ENCODE peak calls at places on chromosomes 12 and 14, in seven cellular contexts. One of them, this sample, is unnamed.

GRCh38 chr14:81435578-81436295 is 35.6 kb upstream of the STON2 start:
- DNase-seq in dorsolateral prefrontal cortex: peak; percentile 36
- DNase-seq in brain microvascular endothelial cell: no peak
- DNase-seq in GM12865: no peak
- DNase-seq in CD4-positive, alpha-beta T cell: peak; percentile 8
- DNase-seq in testis: peak; percentile 46
- DNase-seq in right atrium auricular region: peak; percentile 66
- DNase-seq in this sample: peak; percentile 11

GRCh38 chr14:50658203-50658602 is 9.9 kb downstream of the SAV1 start:
- DNase-seq in brain microvascular endothelial cell: peak; percentile 66
- DNase-seq in right atrium auricular region: no peak
- DNase-seq in CD4-positive, alpha-beta T cell: no peak
- DNase-seq in dorsolateral prefrontal cortex: no peak
- DNase-seq in GM12865: no peak
- DNase-seq in testis: peak; percentile 63
- DNase-seq in this sample: peak; percentile 82

GRCh38 chr14:42654707-42655106 is 1048.0 kb downstream of the LRFN5 start:
- DNase-seq in right atrium auricular region: no peak
- DNase-seq in testis: no peak
- DNase-seq in CD4-positive, alpha-beta T cell: no peak
- DNase-seq in brain microvascular endothelial cell: no peak
- DNase-seq in dorsolateral prefrontal cortex: no peak
- DNase-seq in GM12865: no peak
- DNase-seq in this sample: no peak

GRCh38 chr12:90099288-90099687 is 390.6 kb upstream of the ATP2B1 start:
- DNase-seq in CD4-positive, alpha-beta T cell: no peak
- DNase-seq in right atrium auricular region: no peak
- DNase-seq in testis: no peak
- DNase-seq in dorsolateral prefrontal cortex: no peak
- DNase-seq in GM12865: no peak
- DNase-seq in brain microvascular endothelial cell: no peak
- DNase-seq in this sample: peak; percentile 12

GRCh38 chr12:63206908-63207307 is 55.9 kb upstream of the AVPR1A start:
- DNase-seq in testis: no peak
- DNase-seq in CD4-positive, alpha-beta T cell: no peak
- DNase-seq in GM12865: no peak
- DNase-seq in right atrium auricular region: no peak
- DNase-seq in dorsolateral prefrontal cortex: no peak
- DNase-seq in brain microvascular endothelial cell: peak; percentile 74
- DNase-seq in this sample: no peak

GRCh38 chr12:5827591-5827990 is 117.5 kb downstream of the ANO2 start:
- DNase-seq in brain microvascular endothelial cell: no peak
- DNase-seq in testis: no peak
- DNase-seq in dorsolateral prefrontal cortex: no peak
- DNase-seq in GM12865: no peak
- DNase-seq in right atrium auricular region: no peak
- DNase-seq in CD4-positive, alpha-beta T cell: no peak
- DNase-seq in this sample: no peak

GRCh38 chr12:76003263-76003640 is 28.3 kb downstream of the PHLDA1 start:
- DNase-seq in brain microvascular endothelial cell: no peak
- DNase-seq in dorsolateral prefrontal cortex: no peak
- DNase-seq in testis: no peak
- DNase-seq in CD4-positive, alpha-beta T cell: no peak
- DNase-seq in right atrium auricular region: no peak
- DNase-seq in GM12865: no peak
- DNase-seq in this sample: no peak

GRCh38 chr12:122886851-122887816 is 8.8 kb downstream of the VPS37B start:
- DNase-seq in GM12865: peak; percentile 84
- DNase-seq in testis: no peak
- DNase-seq in CD4-positive, alpha-beta T cell: no peak
- DNase-seq in right atrium auricular region: no peak
- DNase-seq in brain microvascular endothelial cell: no peak
- DNase-seq in dorsolateral prefrontal cortex: no peak
- DNase-seq in this sample: peak; percentile 47

GRCh38 chr12:54958048-54958658 is 26.4 kb downstream of the TESPA1 start:
- DNase-seq in dorsolateral prefrontal cortex: peak; percentile 28
- DNase-seq in testis: peak; percentile 59
- DNase-seq in right atrium auricular region: no peak
- DNase-seq in GM12865: peak; percentile 74
- DNase-seq in CD4-positive, alpha-beta T cell: peak; percentile 36
- DNase-seq in brain microvascular endothelial cell: peak; percentile 55
- DNase-seq in this sample: peak; percentile 86

GRCh38 chr12:9066183-9066623 is 49.5 kb downstream of the A2M start:
- DNase-seq in brain microvascular endothelial cell: no peak
- DNase-seq in GM12865: no peak
- DNase-seq in right atrium auricular region: no peak
- DNase-seq in dorsolateral prefrontal cortex: no peak
- DNase-seq in CD4-positive, alpha-beta T cell: no peak
- DNase-seq in testis: no peak
- DNase-seq in this sample: no peak

GRCh38 chr12:9066755-9067433 is 48.8 kb downstream of the A2M start:
- DNase-seq in GM12865: no peak
- DNase-seq in right atrium auricular region: no peak
- DNase-seq in testis: no peak
- DNase-seq in brain microvascular endothelial cell: no peak
- DNase-seq in dorsolateral prefrontal cortex: no peak
- DNase-seq in CD4-positive, alpha-beta T cell: no peak
- DNase-seq in this sample: no peak

GRCh38 chr12:9065607-9065856 is 50.2 kb downstream of the A2M start:
- DNase-seq in right atrium auricular region: no peak
- DNase-seq in GM12865: no peak
- DNase-seq in dorsolateral prefrontal cortex: no peak
- DNase-seq in testis: no peak
- DNase-seq in brain microvascular endothelial cell: no peak
- DNase-seq in CD4-positive, alpha-beta T cell: no peak
- DNase-seq in this sample: no peak

GRCh38 chr12:9064815-9065606 is 50.7 kb downstream of the A2M start:
- DNase-seq in testis: peak; percentile 85
- DNase-seq in CD4-positive, alpha-beta T cell: no peak
- DNase-seq in brain microvascular endothelial cell: peak; percentile 9
- DNase-seq in dorsolateral prefrontal cortex: peak; percentile 60
- DNase-seq in right atrium auricular region: peak; percentile 73
- DNase-seq in GM12865: no peak
- DNase-seq in this sample: peak; percentile 41

GRCh38 chr12:9064201-9064814 is 51.4 kb downstream of the A2M start:
- DNase-seq in brain microvascular endothelial cell: peak; percentile 22
- DNase-seq in testis: peak; percentile 81
- DNase-seq in CD4-positive, alpha-beta T cell: peak; percentile 30
- DNase-seq in dorsolateral prefrontal cortex: peak; percentile 67
- DNase-seq in GM12865: peak; percentile 65
- DNase-seq in right atrium auricular region: peak; percentile 69
- DNase-seq in this sample: peak; percentile 49
- TF ChIP-seq CTCF in brain microvascular endothelial cell: peak; percentile 58
- TF ChIP-seq CTCF in testis: peak; percentile 46
- TF ChIP-seq CTCF in CD4-positive, alpha-beta T cell: peak; percentile 48
- TF ChIP-seq CTCF in dorsolateral prefrontal cortex: peak; percentile 56
- TF ChIP-seq CTCF in GM12865: peak; percentile 34
- TF ChIP-seq CTCF in right atrium auricular region: no peak
- TF ChIP-seq CTCF in this sample: peak; percentile 29

GRCh38 chr12:49953961-49954835 is 3.7 kb downstream of the AQP2 start:
- DNase-seq in dorsolateral prefrontal cortex: no peak
- DNase-seq in right atrium auricular region: no peak
- DNase-seq in CD4-positive, alpha-beta T cell: no peak
- DNase-seq in testis: no peak
- DNase-seq in brain microvascular endothelial cell: no peak
- DNase-seq in GM12865: no peak
- DNase-seq in this sample: no peak

GRCh38 chr12:49956663-49957569 is 4.8 kb upstream of the AQP5 start:
- DNase-seq in CD4-positive, alpha-beta T cell: no peak
- DNase-seq in testis: no peak
- DNase-seq in right atrium auricular region: no peak
- DNase-seq in GM12865: no peak
- DNase-seq in brain microvascular endothelial cell: no peak
- DNase-seq in dorsolateral prefrontal cortex: no peak
- DNase-seq in this sample: no peak

GRCh38 chr12:49953146-49953545 is 2.6 kb downstream of the AQP2 start:
- DNase-seq in testis: no peak
- DNase-seq in brain microvascular endothelial cell: no peak
- DNase-seq in dorsolateral prefrontal cortex: no peak
- DNase-seq in GM12865: no peak
- DNase-seq in right atrium auricular region: no peak
- DNase-seq in CD4-positive, alpha-beta T cell: no peak
- DNase-seq in this sample: no peak

GRCh38 chr12:49955899-49956662 is 5.5 kb downstream of the AQP2 start:
- DNase-seq in testis: no peak
- DNase-seq in right atrium auricular region: no peak
- DNase-seq in brain microvascular endothelial cell: no peak
- DNase-seq in CD4-positive, alpha-beta T cell: no peak
- DNase-seq in dorsolateral prefrontal cortex: no peak
- DNase-seq in GM12865: no peak
- DNase-seq in this sample: no peak

DNA sequence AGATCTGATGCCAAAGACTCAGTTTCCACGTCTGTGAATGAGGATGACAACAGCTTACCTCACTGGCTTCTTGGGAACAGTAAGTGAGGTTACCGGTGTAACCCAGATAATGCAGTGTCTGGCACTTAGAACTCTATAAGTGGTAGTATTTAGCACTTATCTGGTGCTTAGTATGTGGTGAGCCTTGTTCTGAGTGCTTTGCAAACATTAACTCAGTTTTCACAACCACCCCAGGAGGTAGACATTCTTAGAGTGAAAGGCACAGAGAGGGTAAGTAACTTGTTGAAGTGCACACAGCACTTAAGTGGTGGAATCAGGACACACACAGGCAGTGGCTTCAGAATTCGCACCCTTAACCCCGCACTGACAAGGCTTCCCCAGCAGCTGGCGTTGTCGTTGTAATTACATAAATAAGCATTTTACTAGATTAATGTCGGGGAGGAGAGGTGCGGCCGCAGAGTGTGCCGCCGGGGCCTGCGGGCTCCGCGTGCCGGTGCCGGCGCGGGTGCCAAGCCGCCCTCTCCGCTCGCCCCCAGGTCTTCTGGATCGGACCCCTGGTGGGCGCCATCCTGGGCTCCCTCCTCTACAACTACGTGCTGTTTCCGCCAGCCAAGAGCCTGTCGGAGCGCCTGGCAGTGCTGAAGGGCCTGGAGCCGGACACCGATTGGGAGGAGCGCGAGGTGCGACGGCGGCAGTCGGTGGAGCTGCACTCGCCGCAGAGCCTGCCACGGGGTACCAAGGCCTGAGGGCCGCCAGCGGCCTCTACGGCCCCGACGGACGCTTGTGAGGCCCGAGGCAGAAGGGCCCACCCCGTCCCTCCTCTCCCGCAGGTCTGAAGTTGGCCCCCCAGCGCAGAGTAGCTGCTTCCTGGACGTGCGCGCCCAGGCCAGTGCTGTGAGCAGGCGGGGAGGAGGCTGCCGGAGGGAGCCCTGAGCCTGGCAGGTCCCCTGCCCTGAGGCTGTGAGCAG is 4.6 kb downstream of the AQP2 start:
- DNase-seq in dorsolateral prefrontal cortex: no peak
- DNase-seq in GM12865: no peak
- DNase-seq in brain microvascular endothelial cell: no peak
- DNase-seq in right atrium auricular region: no peak
- DNase-seq in CD4-positive, alpha-beta T cell: no peak
- DNase-seq in testis: no peak
- DNase-seq in this sample: no peak
- TF ChIP-seq CTCF in dorsolateral prefrontal cortex: no peak
- TF ChIP-seq CTCF in GM12865: no peak
- TF ChIP-seq CTCF in brain microvascular endothelial cell: no peak
- TF ChIP-seq CTCF in right atrium auricular region: no peak
- TF ChIP-seq CTCF in CD4-positive, alpha-beta T cell: no peak
- TF ChIP-seq CTCF in testis: no peak
- TF ChIP-seq CTCF in this sample: no peak

GRCh38 chr12:73057428-73057827 is 785.3 kb downstream of the TRHDE start:
- DNase-seq in dorsolateral prefrontal cortex: no peak
- DNase-seq in right atrium auricular region: no peak
- DNase-seq in testis: no peak
- DNase-seq in brain microvascular endothelial cell: no peak
- DNase-seq in CD4-positive, alpha-beta T cell: no peak
- DNase-seq in GM12865: no peak
- DNase-seq in this sample: no peak
- TF ChIP-seq CTCF in dorsolateral prefrontal cortex: no peak
- TF ChIP-seq CTCF in right atrium auricular region: no peak
- TF ChIP-seq CTCF in testis: no peak
- TF ChIP-seq CTCF in brain microvascular endothelial cell: no peak
- TF ChIP-seq CTCF in CD4-positive, alpha-beta T cell: no peak
- TF ChIP-seq CTCF in GM12865: no peak
- TF ChIP-seq CTCF in this sample: no peak

DNA sequence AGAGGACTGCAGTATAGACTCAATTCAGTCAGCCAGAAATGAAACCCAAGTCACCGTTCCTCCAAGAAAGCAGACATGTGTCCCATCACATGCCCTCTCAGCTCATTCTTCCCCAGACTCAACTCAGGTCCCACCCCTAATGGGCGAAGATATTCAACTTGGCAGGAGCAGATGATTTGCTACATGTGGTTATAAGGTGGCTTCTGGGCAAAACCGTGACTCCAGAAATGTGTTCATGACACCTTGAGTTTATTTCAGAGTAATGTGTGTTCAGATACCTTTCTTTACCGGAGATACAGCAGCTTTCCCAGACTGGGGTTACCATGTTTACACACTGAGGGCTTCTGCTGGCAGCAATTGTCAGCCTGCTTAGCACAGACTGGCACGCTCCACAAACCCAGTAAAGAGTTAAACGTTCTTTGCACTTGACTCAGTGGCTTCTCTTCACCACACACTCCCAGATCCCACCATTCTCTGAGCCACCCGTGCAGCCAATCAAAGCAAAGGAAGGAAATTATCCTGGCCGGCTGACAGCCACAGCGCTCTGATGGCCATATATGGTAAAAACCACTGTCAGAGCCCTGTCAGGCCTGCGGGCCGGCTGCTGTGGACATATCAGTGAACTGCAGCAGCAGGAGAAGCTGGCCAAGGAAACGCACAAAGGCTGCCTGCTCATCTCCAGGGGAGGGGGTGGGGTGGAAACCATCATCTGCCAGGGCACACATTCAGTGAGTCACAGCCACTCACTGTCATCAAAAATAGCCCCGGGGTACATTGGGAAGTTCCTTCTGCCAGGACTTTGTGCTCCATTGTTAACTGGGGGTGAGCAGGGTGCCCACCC is 39.9 kb downstream of the CORO1C start:
- DNase-seq in testis: peak; percentile 95
- DNase-seq in GM12865: peak; percentile 94
- DNase-seq in brain microvascular endothelial cell: peak; percentile 100
- DNase-seq in right atrium auricular region: peak; percentile 99
- DNase-seq in dorsolateral prefrontal cortex: peak; percentile 93
- DNase-seq in CD4-positive, alpha-beta T cell: peak; percentile 64
- DNase-seq in this sample: peak; percentile 99
- TF ChIP-seq CTCF in testis: peak; percentile 61
- TF ChIP-seq CTCF in GM12865: peak; percentile 15
- TF ChIP-seq CTCF in brain microvascular endothelial cell: peak; percentile 55
- TF ChIP-seq CTCF in right atrium auricular region: peak; percentile 23
- TF ChIP-seq CTCF in dorsolateral prefrontal cortex: no peak
- TF ChIP-seq CTCF in CD4-positive, alpha-beta T cell: no peak
- TF ChIP-seq CTCF in this sample: peak; percentile 25